ENCODE peak calls at places on chromosomes 4 and X, in seven cellular contexts. Q is astrocyte of the spinal cord, L is fibroblast of pulmonary artery, D is upper lobe of right lung, V is HCT116, H is A549, R is fibroblast of lung. X is an unnamed sample.

GRCh38 chr4:109945056-109945455 is 32.4 kb downstream of the EGF start:
- DNase-seq in Q (no peak), L (no peak), D (no peak), V (no peak), H (peak; percentile 59), R (no peak), X (no peak)

GRCh38 chr4:24745172-24745895 is 50.0 kb upstream of the SOD3 start:
- DNase-seq in Q (no peak), L (no peak), D (no peak), V (no peak), H (no peak), R (peak; percentile 58), X (no peak)

GRCh38 chrX:49876750-49877149 is 2.5 kb upstream of the USP27X start:
- DNase-seq in Q (peak; percentile 8), L (peak; percentile 42), D (no peak), V (peak; percentile 12), H (peak; percentile 30), R (peak; percentile 7), X (no peak)

GRCh38 chr4:122617597-122618593 is 3.0 kb downstream of the IL21 start:
- DNase-seq in Q (no peak), L (peak; percentile 3), D (no peak), V (no peak), H (no peak), R (peak; percentile 21), X (no peak)

GRCh38 chrX:2500091-2500680 is 590 bp downstream of the DHRSX start:
- DNase-seq in Q (peak; percentile 54), L (peak; percentile 55), D (peak; percentile 79), V (no peak), H (peak; percentile 73), R (peak; percentile 66), X (peak; percentile 13)

GRCh38 chrX:40920351-40920750 is 164.9 kb upstream of the USP9X start:
- DNase-seq in Q (no peak), L (no peak), D (no peak), V (no peak), H (no peak), R (no peak), X (no peak)

GRCh38 chrX:20140410-20140809 is 1.2 kb downstream of the EIF1AX start:
- DNase-seq in Q (no peak), L (no peak), D (no peak), V (no peak), H (no peak), R (no peak), X (no peak)

GRCh38 chr4:79467246-79467932 is 59.4 kb upstream of the GK2 start:
- DNase-seq in Q (peak; percentile 50), L (peak; percentile 55), D (no peak), V (no peak), H (no peak), R (peak; percentile 39), X (peak; percentile 2)

GRCh38 chr4:88846232-88846790 is 148.7 kb upstream of the NAP1L5 start:
- DNase-seq in Q (no peak), L (peak; percentile 57), D (no peak), V (no peak), H (peak; percentile 59), R (no peak), X (no peak)

GRCh38 chrX:155768036-155768769 is 112.9 kb upstream of the VAMP7 start:
- DNase-seq in Q (peak; percentile 35), L (peak; percentile 49), D (no peak), V (no peak), H (peak; percentile 18), R (peak; percentile 15), X (no peak)

GRCh38 chr4:15656038-15656470 is 897 bp upstream of the FBXL5 start:
- DNase-seq in Q (peak; percentile 51), L (peak; percentile 33), D (no peak), V (no peak), H (no peak), R (peak; percentile 30), X (no peak)

GRCh38 chr4:155759372-155760252 is 791 bp downstream of the GUCY1B1 start:
- DNase-seq in Q (no peak), L (peak; percentile 33), D (peak; percentile 79), V (no peak), H (peak; percentile 0), R (peak; percentile 23), X (no peak)

GRCh38 chr4:124415206-124415605 is 297.3 kb downstream of the ANKRD50 start:
- DNase-seq in Q (peak; percentile 74), L (peak; percentile 47), D (no peak), V (no peak), H (no peak), R (peak; percentile 72), X (no peak)

GRCh38 chr4:109998867-109999303 is 86.2 kb downstream of the EGF start:
- DNase-seq in Q (peak; percentile 65), L (peak; percentile 76), D (no peak), V (peak; percentile 68), H (peak; percentile 62), R (peak; percentile 41), X (no peak)

GRCh38 chr4:108533245-108533844 is 87.0 kb upstream of the RPL34 start:
- DNase-seq in Q (no peak), L (peak; percentile 9), D (no peak), V (no peak), H (no peak), R (peak; percentile 18), X (no peak)

GRCh38 chr4:112637552-112637866 is 566 bp downstream of the LARP7 start:
- DNase-seq in Q (no peak), L (no peak), D (no peak), V (no peak), H (no peak), R (no peak), X (no peak)

GRCh38 chr4:94811653-94812052 is 53.9 kb downstream of the BMPR1B start:
- DNase-seq in Q (no peak), L (no peak), D (no peak), V (no peak), H (no peak), R (no peak), X (no peak)

GRCh38 chrX:49793686-49794085 is 35.4 kb upstream of the PAGE4 start:
- DNase-seq in Q (no peak), L (no peak), D (no peak), V (no peak), H (no peak), R (no peak), X (no peak)

GRCh38 chr4:73866236-73866635 is 3.0 kb upstream of the CXCL1 start:
- DNase-seq in Q (no peak), L (no peak), D (no peak), V (no peak), H (no peak), R (no peak), X (no peak)

GRCh38 chr4:2255501-2256155 is 6.3 kb downstream of the MXD4 start:
- DNase-seq in Q (peak; percentile 56), L (peak; percentile 70), D (peak; percentile 67), V (no peak), H (no peak), R (peak; percentile 49), X (no peak)

GRCh38 chr4:107896158-107896645 is 35.1 kb upstream of the CYP2U1 start:
- DNase-seq in Q (peak; percentile 97), L (peak; percentile 94), D (no peak), V (peak; percentile 92), H (peak; percentile 82), R (peak; percentile 100), X (peak; percentile 98)

GRCh38 chrX:119389214-119389613 is 9.9 kb upstream of the SLC25A43 start:
- DNase-seq in Q (no peak), L (no peak), D (no peak), V (no peak), H (no peak), R (no peak), X (no peak)

GRCh38 chrX:153728095-153728494 is 3.4 kb downstream of the ABCD1 start:
- DNase-seq in Q (no peak), L (no peak), D (no peak), V (no peak), H (no peak), R (no peak), X (no peak)
- TF ChIP-seq CTCF in Q (no peak), L (no peak), D (no peak), V (no peak), H (no peak), R (no peak), X (no peak)

DNA sequence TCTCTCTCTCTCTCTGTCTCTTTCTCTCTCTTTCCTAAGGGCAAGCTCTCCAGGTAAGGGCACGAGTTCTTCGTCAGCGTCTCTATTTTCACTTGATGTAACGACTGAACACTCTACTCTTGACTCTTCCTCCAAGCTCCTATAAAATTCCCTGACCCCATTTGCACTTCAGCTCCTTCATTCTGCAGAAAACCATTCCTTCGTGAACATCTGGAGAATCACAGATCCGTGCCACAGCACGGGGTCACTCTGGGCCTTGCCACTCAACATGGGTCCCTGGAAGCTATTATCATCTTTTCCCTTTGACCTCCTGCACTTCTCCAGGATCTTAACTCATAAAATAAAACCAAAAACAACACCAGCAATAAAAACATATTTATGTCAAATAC is 112.0 kb upstream of the LNX1 start:
- DNase-seq in Q (no peak), L (no peak), D (no peak), V (no peak), H (no peak), R (no peak), X (no peak)
- H3K4me3 ChIP-seq in Q (no peak overlapping the region), L (no peak overlapping the region), D (peak overlapping the region; percentile 8), V (no peak overlapping the region), H (no peak overlapping the region), R (no peak overlapping the region), X (no peak overlapping the region)

GRCh38 chrX:103488794-103489193 is 30.5 kb downstream of the RAB40A start:
- DNase-seq in Q (no peak), L (no peak), D (no peak), V (no peak), H (no peak), R (no peak), X (no peak)

GRCh38 chrX:103483720-103484119 is 35.6 kb downstream of the RAB40A start:
- DNase-seq in Q (no peak), L (no peak), D (no peak), V (no peak), H (no peak), R (no peak), X (no peak)

GRCh38 chrX:103488332-103488731 is 31.0 kb downstream of the RAB40A start:
- DNase-seq in Q (peak; percentile 26), L (peak; percentile 39), D (no peak), V (peak; percentile 6), H (peak; percentile 15), R (peak; percentile 8), X (no peak)
- TF ChIP-seq CTCF in Q (peak; percentile 58), L (peak; percentile 46), D (peak; percentile 37), V (peak; percentile 36), H (peak; percentile 34), R (peak; percentile 51), X (peak; percentile 47)

DNA sequence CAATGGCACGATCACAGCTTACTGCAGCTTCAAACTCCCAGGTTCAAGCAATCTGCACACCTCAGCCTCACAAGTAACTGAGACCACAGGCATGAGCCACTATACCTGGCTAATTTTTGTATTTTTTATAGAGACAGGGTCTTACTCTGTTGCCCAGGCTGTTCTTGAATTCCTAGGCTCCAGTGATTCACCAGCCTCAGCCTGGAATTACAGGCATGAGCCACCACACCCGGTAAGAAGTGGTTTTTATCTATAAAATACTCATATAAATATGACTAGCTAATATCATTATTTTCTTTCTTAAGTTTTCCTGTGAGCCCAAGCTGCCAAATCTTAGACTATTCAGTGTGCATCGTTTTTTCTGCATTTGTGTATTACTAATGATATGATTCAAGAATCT is 4.4 kb downstream of the SCFD2 start:
- DNase-seq in Q (no peak), L (peak; percentile 19), D (no peak), V (no peak), H (no peak), R (peak; percentile 58), X (no peak)
- H3K4me3 ChIP-seq in Q (no peak overlapping the region), L (no peak overlapping the region), D (no peak overlapping the region), V (no peak overlapping the region), H (no peak overlapping the region), R (no peak overlapping the region), X (no peak overlapping the region)

X was measured in epithelial cell of proximal tubule.